ENCODE peak calls at places on chromosomes 3 and 15, in seven cellular contexts. R, J, F, B, O, G and W are unnamed samples. For H4K20me1, the result is how much of the 10 kb centered on the place peaks cover.

GRCh38 chr15:73796266-73796939 is 43.3 kb upstream of the INSYN1 start:
- DNase-seq in B (peak), G (no peak), R (no peak), J (no peak), F (no peak), O (no peak), W (no peak)

GRCh38 chr3:46017720-46018119 is 9.6 kb downstream of the XCR1 start:
- DNase-seq in O (no peak), F (no peak), B (no peak), G (no peak), J (no peak), R (no peak), W (peak)

GRCh38 chr3:177337548-177338331 is 140.5 kb upstream of the TBL1XR1 start:
- DNase-seq in B (no peak), F (no peak), G (peak), J (no peak), R (peak), O (no peak), W (peak)

GRCh38 chr3:31828007-31828406 is 153.1 kb downstream of the OSBPL10 start:
- DNase-seq in F (no peak), J (no peak), G (peak), R (no peak), O (no peak), B (no peak), W (no peak)

GRCh38 chr15:70299931-70300858 is 202.5 kb upstream of the TLE3 start:
- DNase-seq in G (no peak), O (no peak), R (no peak), J (no peak), B (no peak), F (peak), W (no peak)

GRCh38 chr3:25143356-25143704 is 284.7 kb upstream of the RARB start:
- DNase-seq in F (no peak), J (no peak), B (no peak), O (peak), R (no peak), G (no peak), W (no peak)

GRCh38 chr3:27325419-27325818 is 43.8 kb downstream of the NEK10 start:
- DNase-seq in R (no peak), B (no peak), F (no peak), J (no peak), G (no peak), O (no peak), W (no peak)

GRCh38 chr15:71044006-71044405 is 71.3 kb upstream of the THSD4 start:
- DNase-seq in B (no peak), F (no peak), J (no peak), O (no peak), R (peak), G (peak), W (peak)

GRCh38 chr3:116614795-116615362 is 94.7 kb upstream of the TUSC7 start:
- DNase-seq in J (peak), R (peak), B (peak), F (peak), O (no peak), G (peak), W (peak)

GRCh38 chr3:171591059-171591458 is 130.9 kb upstream of the TNIK start:
- DNase-seq in G (no peak), O (no peak), F (no peak), J (no peak), B (no peak), R (no peak), W (no peak)

GRCh38 chr3:9345041-9345440 is 17.8 kb upstream of the THUMPD3 start:
- DNase-seq in B (no peak), G (no peak), J (no peak), O (no peak), R (no peak), F (no peak), W (no peak)

DNA sequence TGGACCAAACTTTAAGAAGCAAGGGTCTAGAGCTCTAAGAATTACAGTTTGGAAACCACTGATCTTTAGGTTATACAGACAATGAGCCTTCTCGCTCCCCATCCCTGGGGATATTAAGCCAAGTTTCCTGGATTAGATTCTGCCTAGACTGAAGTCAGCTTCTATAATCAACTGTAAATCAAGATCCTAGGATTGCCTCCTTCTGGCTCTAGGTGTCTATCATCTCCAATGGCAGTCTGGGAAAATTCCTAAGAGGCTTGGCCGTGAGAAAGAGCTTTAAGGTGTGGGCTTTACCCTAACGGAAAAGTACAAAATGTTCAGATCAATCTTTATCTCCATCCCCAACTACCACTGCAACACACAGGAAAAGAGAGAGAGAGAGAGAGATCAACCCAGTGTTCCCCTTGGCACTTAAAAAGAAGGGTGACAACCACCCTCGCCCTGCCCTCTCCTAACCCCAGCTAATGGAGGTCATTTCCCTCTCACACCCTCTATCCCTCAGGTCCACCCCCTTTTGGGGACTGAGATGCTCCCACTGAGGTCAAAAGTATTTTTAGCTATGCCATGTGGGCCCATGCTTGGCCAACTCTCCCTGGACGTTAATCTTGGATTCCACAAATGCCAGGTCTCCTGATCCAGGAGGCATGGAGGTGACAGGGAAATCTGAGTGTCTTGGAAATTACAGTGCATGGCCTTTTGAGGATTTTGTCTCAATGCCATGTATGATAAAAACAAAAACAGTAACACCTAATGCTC is 202.8 kb upstream of the BCL6 start:
- DNase-seq in R (no peak), F (no peak), J (no peak), B (no peak), O (no peak), G (no peak), W (no peak)
- H3K4me3 ChIP-seq in R (no peak), F (no peak), J (no peak), B (no peak), O (no peak), G (no peak), W (no peak)

GRCh38 chr3:63877737-63878393 is 14.2 kb downstream of the ATXN7 start:
- DNase-seq in G (peak), F (no peak), R (no peak), B (no peak), J (no peak), O (no peak), W (peak)

GRCh38 chr3:63878394-63879089 is 14.9 kb downstream of the ATXN7 start:
- DNase-seq in R (no peak), G (no peak), O (no peak), F (no peak), J (no peak), B (no peak), W (no peak)

GRCh38 chr3:63874769-63875168 is 11.1 kb downstream of the ATXN7 start:
- DNase-seq in O (no peak), F (no peak), J (no peak), R (no peak), G (no peak), B (no peak), W (no peak)

GRCh38 chr3:63875510-63875909 is 11.8 kb downstream of the ATXN7 start:
- DNase-seq in G (no peak), O (no peak), J (no peak), R (no peak), F (no peak), B (no peak), W (no peak)

DNA sequence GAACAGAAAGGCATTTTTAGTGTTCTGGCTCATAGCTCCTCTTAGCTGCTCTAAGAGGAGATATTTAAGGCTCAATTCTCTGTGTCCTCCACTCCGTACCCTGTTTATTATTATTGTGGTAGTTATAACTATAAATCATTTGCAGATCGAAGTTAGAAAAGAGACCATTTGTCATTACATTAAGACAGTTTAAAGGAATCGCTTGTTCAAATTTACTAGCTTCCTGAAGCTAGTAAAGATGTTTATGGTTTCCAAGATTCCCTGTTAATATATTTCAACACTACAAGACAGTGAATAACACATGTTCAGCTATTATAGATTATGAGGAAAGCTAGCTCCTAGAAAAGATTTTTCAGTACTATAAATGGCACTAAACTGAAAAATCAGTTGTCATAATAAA is 12.6 kb downstream of the ATXN7 start:
- DNase-seq in B (no peak), J (no peak), G (no peak), R (no peak), F (no peak), O (no peak), W (no peak)
- H4K20me1 ChIP-seq in B (half or more), J (half or more), G (half or more), R (under half), F (under half), O (under half), W (under half)

DNA sequence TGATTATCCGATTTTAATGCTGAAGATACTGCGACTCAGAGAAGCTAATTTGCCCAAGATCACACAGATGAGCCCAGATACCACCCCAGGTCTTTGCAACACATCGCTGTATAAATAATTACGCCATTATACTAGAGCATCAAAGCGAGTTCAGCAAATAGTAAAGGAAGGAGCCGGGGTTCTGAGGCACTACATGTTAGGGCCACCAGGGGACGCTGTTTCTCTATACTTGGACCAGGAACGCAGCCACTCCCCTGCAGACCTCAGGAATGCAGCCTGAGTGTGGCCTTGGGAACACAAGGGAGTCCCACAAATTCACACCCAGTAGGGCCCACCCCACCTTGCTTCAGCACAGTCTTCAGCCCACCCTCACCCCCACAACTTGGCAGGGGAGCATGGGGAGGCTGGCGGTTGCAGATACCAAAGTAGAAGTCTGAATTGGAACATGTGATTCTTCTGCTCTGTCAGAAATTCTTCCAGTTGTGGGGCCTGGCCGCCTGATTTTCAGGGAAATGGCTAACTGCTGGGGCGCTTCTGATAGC is 57.8 kb upstream of the RYK start:
- DNase-seq in F (peak), J (peak), R (peak), G (peak), O (no peak), B (peak), W (peak)
- H3K4me3 ChIP-seq in F (no peak), J (no peak), R (peak), G (peak), O (no peak), B (peak), W (peak)

DNA sequence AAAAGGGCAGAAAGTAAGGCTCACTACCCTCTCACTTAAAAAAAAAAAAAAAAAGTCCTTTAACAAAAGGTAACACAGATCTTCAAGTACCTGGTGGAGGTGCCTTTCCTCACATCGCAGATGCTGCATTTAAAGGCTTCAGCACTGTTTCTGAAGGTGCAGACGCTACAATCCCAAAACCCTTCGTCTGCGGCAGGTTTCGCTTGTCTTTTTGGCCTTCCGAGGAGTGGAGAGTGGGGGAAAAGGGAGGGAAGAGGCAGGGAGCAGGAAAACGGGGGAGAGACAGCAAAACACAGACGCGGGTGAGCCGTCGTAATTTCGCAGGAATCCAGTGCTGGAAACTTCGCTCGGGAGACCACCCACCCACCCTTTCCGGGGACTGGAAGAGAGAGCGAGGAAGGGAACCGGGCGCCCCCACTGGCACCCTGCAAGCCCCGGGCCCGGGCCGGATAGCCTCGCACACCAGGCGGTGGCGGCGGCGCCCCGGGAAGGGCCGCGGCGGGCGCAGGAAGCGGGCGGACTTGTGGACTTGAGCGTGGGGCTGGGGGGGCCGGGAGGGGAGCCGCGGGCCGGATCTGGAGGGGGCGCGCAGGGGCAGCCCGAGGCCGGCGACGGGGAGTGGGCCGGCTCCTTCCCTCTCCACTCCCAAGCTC is 401.7 kb downstream of the SHQ1 start:
- DNase-seq in R (peak), O (no peak), G (peak), B (no peak), J (no peak), F (no peak), W (peak)
- H4K20me1 ChIP-seq in R (under half), O (under half), G (under half), B (under half), J (half or more), F (half or more), W (under half)

DNA sequence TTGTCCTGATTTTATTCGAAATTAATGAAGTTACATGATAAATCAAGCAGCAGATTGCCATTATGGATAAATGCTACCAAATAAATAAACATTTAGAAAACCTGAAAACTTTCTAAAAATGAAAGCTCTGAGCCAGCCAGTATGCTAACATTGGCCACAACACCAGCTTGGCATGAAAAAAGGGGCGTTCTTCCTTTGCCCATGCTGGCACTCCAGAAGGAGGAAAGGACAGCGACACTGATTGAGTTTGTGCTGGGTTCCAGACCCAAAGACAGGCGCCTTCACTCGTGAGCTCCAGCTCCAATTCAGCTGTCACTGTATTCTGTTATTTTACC is 5.1 kb downstream of the STIMATE start:
- DNase-seq in J (no peak), F (no peak), O (no peak), B (peak), G (no peak), R (no peak), W (no peak)
- H3K4me3 ChIP-seq in J (no peak), F (no peak), O (no peak), B (no peak), G (no peak), R (no peak), W (no peak)

DNA sequence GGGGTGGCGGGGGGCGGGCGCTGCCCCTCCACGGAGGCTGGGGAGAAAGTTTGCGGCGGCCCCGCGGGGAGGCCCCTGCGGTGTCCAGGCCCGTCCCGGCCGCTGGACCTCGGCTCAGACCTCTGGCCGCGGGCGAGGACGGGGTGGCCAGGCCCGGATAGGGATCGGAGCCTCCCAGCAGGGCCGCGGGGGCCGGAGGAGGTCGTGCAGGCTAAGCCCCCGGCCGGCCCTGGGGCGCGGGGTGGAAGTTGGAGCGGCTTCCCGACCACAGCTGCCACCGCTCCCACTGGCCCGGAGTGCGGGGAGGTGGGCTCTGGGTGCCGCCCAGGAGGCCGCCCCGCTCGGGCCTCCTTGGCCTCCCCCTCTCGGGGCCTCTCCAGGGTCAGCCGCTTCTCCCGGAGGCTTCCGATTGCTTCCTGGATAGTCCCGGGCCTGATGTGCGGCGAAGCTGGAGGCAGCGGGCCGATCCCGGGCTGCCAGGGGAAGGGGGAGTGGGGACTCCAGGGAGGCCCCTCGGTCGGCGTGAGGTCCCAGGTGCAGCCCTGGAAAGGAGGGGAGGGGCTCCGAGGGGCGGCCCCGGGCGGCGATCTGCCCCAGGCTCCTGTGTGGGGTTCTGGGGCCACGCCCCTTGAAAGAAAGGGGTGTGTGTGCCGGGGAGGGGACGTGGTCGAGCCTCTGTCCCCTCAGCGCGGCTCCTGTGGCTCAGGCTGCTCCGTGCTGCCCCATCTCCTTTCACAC is 907 bp downstream of the PLXNA1 start:
- DNase-seq in O (peak), G (no peak), B (peak), J (peak), R (no peak), F (peak), W (peak)
- H4K20me1 ChIP-seq in O (under half), G (half or more), B (under half), J (half or more), R (under half), F (under half), W (under half)

DNA sequence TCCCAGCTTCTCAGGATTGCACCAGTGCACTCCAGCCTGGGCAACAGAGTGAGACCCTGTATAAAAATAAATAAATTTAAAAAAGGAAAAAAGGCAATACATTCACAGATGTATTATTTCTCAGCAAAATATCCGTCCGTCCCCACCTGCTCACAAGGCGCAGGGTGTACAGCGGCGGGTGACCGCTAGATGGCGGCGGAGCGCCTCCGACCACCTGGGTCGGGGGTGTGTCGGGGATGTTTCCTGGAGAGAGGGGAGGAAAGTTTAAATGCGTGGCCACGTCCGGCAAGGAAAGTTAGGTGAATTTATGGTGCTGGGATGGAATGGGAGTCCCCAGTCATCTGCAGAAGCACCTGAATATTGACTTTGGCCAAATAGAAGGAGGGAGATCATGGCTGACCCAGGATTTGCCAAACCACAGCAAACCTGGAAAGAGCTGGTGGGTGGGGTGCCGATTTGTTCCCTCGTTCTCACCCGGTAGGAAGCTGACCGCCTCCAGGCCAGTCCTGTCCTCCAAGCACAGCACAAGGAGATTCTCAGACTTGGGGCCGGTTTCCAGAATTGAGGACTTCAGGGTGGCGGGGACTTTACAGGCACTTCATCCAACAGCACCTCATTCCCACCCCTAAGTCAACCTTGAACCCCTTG is 88.2 kb downstream of the TMEM266 start:
- DNase-seq in G (peak), F (peak), R (peak), O (no peak), B (peak), J (peak), W (no peak)
- H3K4me3 ChIP-seq in G (no peak), F (no peak), R (peak), O (no peak), B (peak), J (no peak), W (no peak)

GRCh38 chr3:5212625-5213573 is 25.4 kb downstream of the EDEM1 start:
- DNase-seq in O (no peak), G (no peak), F (no peak), R (peak), B (no peak), J (no peak), W (no peak)
- H4K20me1 ChIP-seq in O (under half), G (under half), F (under half), R (under half), B (under half), J (under half), W (under half)